ENCODE peak calls at places on chromosomes 13 and 19, in six cellular contexts. One of them, this sample, is unnamed.

GRCh38 chr13:110714798-110715394 is 1.4 kb downstream of the ING1 start:
- DNase-seq in NCI-H1694: no peak
- DNase-seq in hepatic stellate cell: peak
- DNase-seq in cardiac muscle cell: peak
- DNase-seq in ELR: peak
- DNase-seq in uterus: peak
- DNase-seq in this sample: peak

GRCh38 chr19:45295873-45296272 is 26.8 kb downstream of the CKM start:
- DNase-seq in NCI-H1694: no peak
- DNase-seq in hepatic stellate cell: no peak
- DNase-seq in cardiac muscle cell: no peak
- DNase-seq in ELR: no peak
- DNase-seq in uterus: no peak
- DNase-seq in this sample: no peak

GRCh38 chr19:11067356-11068113 is 21.7 kb upstream of the LDLR start:
- DNase-seq in NCI-H1694: no peak
- DNase-seq in hepatic stellate cell: no peak
- DNase-seq in cardiac muscle cell: no peak
- DNase-seq in ELR: peak
- DNase-seq in uterus: no peak
- DNase-seq in this sample: no peak

GRCh38 chr13:107450931-107451330 is 764.4 kb downstream of the LIG4 start:
- DNase-seq in NCI-H1694: no peak
- DNase-seq in hepatic stellate cell: peak
- DNase-seq in cardiac muscle cell: peak
- DNase-seq in ELR: peak
- DNase-seq in uterus: peak
- DNase-seq in this sample: no peak

GRCh38 chr19:892243-892996 is 567 bp downstream of the MED16 start:
- DNase-seq in NCI-H1694: no peak
- DNase-seq in hepatic stellate cell: peak
- DNase-seq in cardiac muscle cell: no peak
- DNase-seq in ELR: peak
- DNase-seq in uterus: no peak
- DNase-seq in this sample: no peak

GRCh38 chr13:29956771-29957170 is 106.4 kb upstream of the UBL3 start:
- DNase-seq in NCI-H1694: peak
- DNase-seq in hepatic stellate cell: no peak
- DNase-seq in cardiac muscle cell: no peak
- DNase-seq in ELR: no peak
- DNase-seq in uterus: no peak
- DNase-seq in this sample: no peak

GRCh38 chr19:37470216-37470615 is 1.1 kb downstream of the ZNF570 start:
- DNase-seq in NCI-H1694: no peak
- DNase-seq in hepatic stellate cell: no peak
- DNase-seq in cardiac muscle cell: no peak
- DNase-seq in ELR: no peak
- DNase-seq in uterus: no peak
- DNase-seq in this sample: no peak

GRCh38 chr13:27264181-27264580 is 6.4 kb upstream of the RASL11A start:
- DNase-seq in NCI-H1694: peak
- DNase-seq in hepatic stellate cell: no peak
- DNase-seq in cardiac muscle cell: peak
- DNase-seq in ELR: peak
- DNase-seq in uterus: no peak
- DNase-seq in this sample: no peak

GRCh38 chr13:105365831-105366230 is 1169.6 kb downstream of the EFNB2 start:
- DNase-seq in NCI-H1694: no peak
- DNase-seq in hepatic stellate cell: no peak
- DNase-seq in cardiac muscle cell: no peak
- DNase-seq in ELR: no peak
- DNase-seq in uterus: no peak
- DNase-seq in this sample: no peak

GRCh38 chr19:34418300-34418699 is 9.9 kb upstream of the UBA2 start:
- DNase-seq in NCI-H1694: no peak
- DNase-seq in hepatic stellate cell: no peak
- DNase-seq in cardiac muscle cell: no peak
- DNase-seq in ELR: no peak
- DNase-seq in uterus: no peak
- DNase-seq in this sample: no peak

GRCh38 chr13:93146584-93147292 is 79.9 kb upstream of the GPC6 start:
- DNase-seq in NCI-H1694: no peak
- DNase-seq in hepatic stellate cell: peak
- DNase-seq in cardiac muscle cell: peak
- DNase-seq in ELR: peak
- DNase-seq in uterus: no peak
- DNase-seq in this sample: no peak

GRCh38 chr13:44726777-44727176 is 150.6 kb upstream of the TSC22D1 start:
- DNase-seq in NCI-H1694: no peak
- DNase-seq in hepatic stellate cell: no peak
- DNase-seq in cardiac muscle cell: no peak
- DNase-seq in ELR: no peak
- DNase-seq in uterus: no peak
- DNase-seq in this sample: no peak

GRCh38 chr13:112447761-112448603 is 71.8 kb downstream of the SPACA7 start:
- DNase-seq in NCI-H1694: no peak
- DNase-seq in hepatic stellate cell: no peak
- DNase-seq in cardiac muscle cell: no peak
- DNase-seq in ELR: no peak
- DNase-seq in uterus: no peak
- DNase-seq in this sample: peak

GRCh38 chr13:107250626-107251025 is 682.7 kb upstream of the ARGLU1 start:
- DNase-seq in NCI-H1694: no peak
- DNase-seq in hepatic stellate cell: no peak
- DNase-seq in cardiac muscle cell: no peak
- DNase-seq in ELR: no peak
- DNase-seq in uterus: no peak
- DNase-seq in this sample: no peak

GRCh38 chr13:59424661-59425060 is 739.1 kb downstream of the DIAPH3 start:
- DNase-seq in NCI-H1694: no peak
- DNase-seq in hepatic stellate cell: no peak
- DNase-seq in cardiac muscle cell: peak
- DNase-seq in ELR: peak
- DNase-seq in uterus: no peak
- DNase-seq in this sample: no peak